ENCODE peak calls at places on chromosomes 6 and 20, in nine cellular contexts. Z, H, N, R, D, C, P, M and J are unnamed samples.

GRCh38 chr20:61846741-61847419 is 218.8 kb downstream of the TAF4 start:
- DNase-seq in Z (no peak), H (no peak), N (no peak), R (no peak), D (no peak), C (no peak), P (no peak), M (no peak), J (no peak)

GRCh38 chr20:35742741-35743523 is 872 bp upstream of the RBM39 start:
- DNase-seq in Z (peak), H (peak), N (peak), R (no peak), D (no peak), C (no peak), P (no peak), M (peak), J (peak)

GRCh38 chr6:150250826-150251225 is 108.0 kb downstream of the PPP1R14C start:
- DNase-seq in Z (no peak), H (peak), N (peak), R (no peak), D (no peak), C (no peak), P (no peak), M (no peak), J (no peak)

GRCh38 chr6:36360241-36361054 is 23.8 kb upstream of the BNIP5 start:
- DNase-seq in Z (peak), H (peak), N (peak), R (peak), D (peak), C (peak), P (peak), M (peak), J (peak)

GRCh38 chr6:105896052-105896820 is 189.9 kb upstream of the PRDM1 start:
- DNase-seq in Z (no peak), H (no peak), N (no peak), R (no peak), D (no peak), C (no peak), P (no peak), M (no peak), J (no peak)

GRCh38 chr20:11350126-11351005 is 567.3 kb upstream of the BTBD3 start:
- DNase-seq in Z (no peak), H (no peak), N (peak), R (no peak), D (peak), C (no peak), P (no peak), M (no peak), J (no peak)

GRCh38 chr6:8192067-8192466 is 89.7 kb upstream of the EEF1E1 start:
- DNase-seq in Z (no peak), H (no peak), N (no peak), R (no peak), D (no peak), C (no peak), P (no peak), M (peak), J (no peak)

GRCh38 chr20:44644384-44645131 is 6.9 kb downstream of the ADA start:
- DNase-seq in Z (no peak), H (no peak), N (no peak), R (peak), D (no peak), C (no peak), P (peak), M (no peak), J (no peak)

GRCh38 chr6:85977661-85978060 is 335.0 kb upstream of the SYNCRIP start:
- DNase-seq in Z (no peak), H (no peak), N (no peak), R (no peak), D (no peak), C (no peak), P (no peak), M (no peak), J (no peak)

GRCh38 chr20:967796-968742 is 34.0 kb downstream of the RSPO4 start:
- DNase-seq in Z (peak), H (peak), N (peak), R (no peak), D (no peak), C (no peak), P (no peak), M (peak), J (peak)

GRCh38 chr6:45801471-45802289 is 214.0 kb downstream of the CLIC5 start:
- DNase-seq in Z (no peak), H (no peak), N (peak), R (no peak), D (no peak), C (no peak), P (no peak), M (no peak), J (no peak)

GRCh38 chr6:115770851-115771250 is 289.8 kb downstream of the FRK start:
- DNase-seq in Z (no peak), H (no peak), N (no peak), R (no peak), D (no peak), C (no peak), P (no peak), M (peak), J (no peak)

GRCh38 chr6:108667984-108668383 is 107.3 kb downstream of the FOXO3 start:
- DNase-seq in Z (no peak), H (no peak), N (no peak), R (no peak), D (no peak), C (no peak), P (no peak), M (peak), J (no peak)

GRCh38 chr6:106974337-106974998 is at the start of gene CD24:
- DNase-seq in Z (peak), H (peak), N (no peak), R (no peak), D (no peak), C (no peak), P (no peak), M (peak), J (no peak)

GRCh38 chr6:108074057-108074358 is 533 bp downstream of the OSTM1 start:
- DNase-seq in Z (no peak), H (no peak), N (no peak), R (no peak), D (no peak), C (peak), P (no peak), M (no peak), J (no peak)

GRCh38 chr6:43887906-43888683 is 118.1 kb downstream of the VEGFA start:
- DNase-seq in Z (no peak), H (no peak), N (no peak), R (no peak), D (no peak), C (no peak), P (no peak), M (no peak), J (no peak)

GRCh38 chr6:45650527-45651135 is 272.9 kb upstream of the SUPT3H start:
- DNase-seq in Z (peak), H (peak), N (peak), R (no peak), D (no peak), C (peak), P (no peak), M (no peak), J (no peak)

GRCh38 chr6:33297956-33298772 is 578 bp downstream of the RGL2 start:
- DNase-seq in Z (peak), H (peak), N (peak), R (peak), D (no peak), C (peak), P (no peak), M (peak), J (peak)

GRCh38 chr6:1525364-1526038 is 84.2 kb upstream of the FOXC1 start:
- DNase-seq in Z (no peak), H (no peak), N (no peak), R (no peak), D (no peak), C (no peak), P (no peak), M (no peak), J (no peak)

GRCh38 chr6:35146453-35146852 is 5.3 kb upstream of the TCP11 start:
- DNase-seq in Z (peak), H (peak), N (peak), R (no peak), D (peak), C (no peak), P (no peak), M (peak), J (peak)

GRCh38 chr6:158569036-158569435 is 9.1 kb downstream of the TMEM181 start:
- DNase-seq in Z (no peak), H (no peak), N (no peak), R (no peak), D (no peak), C (no peak), P (no peak), M (no peak), J (no peak)

GRCh38 chr20:19968488-19969073 is 48.6 kb upstream of the NAA20 start:
- DNase-seq in Z (no peak), H (peak), N (no peak), R (no peak), D (no peak), C (no peak), P (no peak), M (no peak), J (no peak)

GRCh38 chr6:145372671-145373123 is 362.6 kb downstream of the EPM2A start:
- DNase-seq in Z (peak), H (peak), N (peak), R (peak), D (no peak), C (no peak), P (no peak), M (no peak), J (no peak)